ENCODE peak calls at places on chromosomes 6 and 20, in nine cellular contexts. O, M, I, L, H, D, A, V and W are unnamed samples.

GRCh38 chr6:22904413-22904812 is 335.0 kb downstream of the HDGFL1 start:
- DNase-seq in O (no peak), M (peak), I (no peak), L (no peak), H (no peak), D (no peak), A (no peak), V (no peak), W (no peak)

GRCh38 chr6:100573169-100573568 is 108.4 kb upstream of the SIM1 start:
- DNase-seq in O (no peak), M (peak), I (peak), L (no peak), H (no peak), D (no peak), A (peak), V (no peak), W (no peak)

GRCh38 chr6:3919130-3919628 is 70.0 kb downstream of the FAM50B start:
- DNase-seq in O (peak), M (peak), I (peak), L (no peak), H (peak), D (no peak), A (peak), V (no peak), W (no peak)

GRCh38 chr6:168225471-168225901 is 94.1 kb downstream of the DACT2 start:
- DNase-seq in O (no peak), M (no peak), I (no peak), L (no peak), H (peak), D (no peak), A (peak), V (no peak), W (no peak)

GRCh38 chr6:152206072-152206818 is 398.8 kb downstream of the ESR1 start:
- DNase-seq in O (no peak), M (peak), I (peak), L (peak), H (no peak), D (peak), A (peak), V (no peak), W (no peak)

GRCh38 chr6:27251672-27252251 is 4.3 kb downstream of the PRSS16 start:
- DNase-seq in O (no peak), M (peak), I (peak), L (peak), H (no peak), D (peak), A (peak), V (peak), W (peak)

GRCh38 chr6:112557961-112558360 is 210.8 kb downstream of the RFPL4B start:
- DNase-seq in O (no peak), M (no peak), I (no peak), L (no peak), H (no peak), D (no peak), A (no peak), V (no peak), W (no peak)

GRCh38 chr6:154569136-154569862 is 58.8 kb upstream of the CNKSR3 start:
- DNase-seq in O (no peak), M (no peak), I (no peak), L (no peak), H (no peak), D (no peak), A (no peak), V (no peak), W (no peak)

GRCh38 chr20:49052334-49052733 is 6.2 kb downstream of the CSE1L start:
- DNase-seq in O (no peak), M (peak), I (peak), L (no peak), H (no peak), D (no peak), A (peak), V (no peak), W (no peak)

GRCh38 chr6:43738877-43739641 is 31.0 kb upstream of the VEGFA start:
- DNase-seq in O (no peak), M (no peak), I (no peak), L (no peak), H (no peak), D (no peak), A (peak), V (no peak), W (no peak)

GRCh38 chr6:21208114-21208795 is 385.3 kb upstream of the SOX4 start:
- DNase-seq in O (no peak), M (no peak), I (no peak), L (no peak), H (no peak), D (no peak), A (no peak), V (no peak), W (no peak)

GRCh38 chr6:147311218-147311617 is 107.0 kb downstream of the STXBP5 start:
- DNase-seq in O (peak), M (no peak), I (peak), L (no peak), H (no peak), D (no peak), A (no peak), V (no peak), W (no peak)

GRCh38 chr6:17101422-17102257 is at the start of gene STMND1:
- DNase-seq in O (no peak), M (peak), I (peak), L (peak), H (no peak), D (peak), A (peak), V (peak), W (no peak)

GRCh38 chr6:41577865-41578713 is 31.9 kb downstream of the FOXP4 start:
- DNase-seq in O (no peak), M (peak), I (peak), L (peak), H (no peak), D (peak), A (no peak), V (no peak), W (no peak)

GRCh38 chr6:163603395-163603794 is 188.9 kb downstream of the QKI start:
- DNase-seq in O (no peak), M (no peak), I (no peak), L (no peak), H (no peak), D (no peak), A (no peak), V (no peak), W (no peak)

GRCh38 chr6:43242908-43243648 is at the start of gene TTBK1:
- DNase-seq in O (no peak), M (no peak), I (no peak), L (peak), H (no peak), D (no peak), A (no peak), V (no peak), W (no peak)

GRCh38 chr6:7697820-7698623 is 27.9 kb upstream of the BMP6 start:
- DNase-seq in O (peak), M (peak), I (peak), L (no peak), H (peak), D (peak), A (peak), V (no peak), W (no peak)

GRCh38 chr20:61701401-61701800 is 364.3 kb downstream of the TAF4 start:
- DNase-seq in O (no peak), M (no peak), I (no peak), L (no peak), H (no peak), D (no peak), A (no peak), V (no peak), W (no peak)

GRCh38 chr6:168136622-168137021 is 57.6 kb upstream of the FRMD1 start:
- DNase-seq in O (no peak), M (no peak), I (no peak), L (no peak), H (no peak), D (no peak), A (no peak), V (no peak), W (peak)

GRCh38 chr20:23147964-23148720 is 62.0 kb upstream of the CD93 start:
- DNase-seq in O (peak), M (peak), I (peak), L (no peak), H (peak), D (peak), A (peak), V (no peak), W (no peak)
- TF ChIP-seq CTCF in O (no peak), M (no peak), I (no peak), L (no peak), H (no peak), D (no peak), A (no peak), V (no peak), W (no peak)

GRCh38 chr6:107418118-107418517 is 41.2 kb downstream of the PDSS2 start:
- DNase-seq in O (no peak), M (peak), I (no peak), L (no peak), H (no peak), D (no peak), A (peak), V (no peak), W (no peak)
- TF ChIP-seq CTCF in O (peak), M (peak), I (peak), L (no peak), H (no peak), D (no peak), A (no peak), V (no peak), W (peak)

GRCh38 chr6:79413562-79414002 is 123.6 kb downstream of the LCA5 start:
- DNase-seq in O (no peak), M (peak), I (peak), L (no peak), H (no peak), D (no peak), A (no peak), V (no peak), W (no peak)
- TF ChIP-seq CTCF in O (no peak), M (no peak), I (no peak), L (no peak), H (no peak), D (no peak), A (no peak), V (no peak), W (no peak)

GRCh38 chr6:132126150-132126549 is 175.0 kb upstream of the CCN2 start:
- DNase-seq in O (no peak), M (no peak), I (no peak), L (no peak), H (no peak), D (no peak), A (no peak), V (no peak), W (no peak)
- TF ChIP-seq CTCF in O (no peak), M (peak), I (no peak), L (no peak), H (no peak), D (no peak), A (no peak), V (no peak), W (no peak)